ENCODE peak calls at places on chromosomes 4 and X, in five cellular contexts. Y is PC-3; L is heart right ventricle; I is kidney; J is CD8-positive, alpha-beta memory T cell. G is an unnamed sample. For H3K4me1, the result is how much of the 10 kb centered on the place peaks cover.

GRCh38 chr4:1206299-1207156 is 34.1 kb upstream of the SPON2 start:
- DNase-seq in Y (no peak), L (no peak), I (no peak), J (no peak), G (no peak)

GRCh38 chr4:180521181-180521580 is 1722.0 kb upstream of the TENM3 start:
- DNase-seq in Y (peak), L (no peak), I (no peak), J (no peak), G (no peak)

GRCh38 chr4:185209031-185209851 is at the start of gene SNX25:
- DNase-seq in Y (peak), L (peak), I (peak), J (peak), G (peak)

GRCh38 chr4:88138561-88138960 is 19.9 kb downstream of the ABCG2 start:
- DNase-seq in Y (peak), L (no peak), I (no peak), J (no peak), G (no peak)

GRCh38 chrX:151974336-151975227 is at the start of gene GABRE:
- DNase-seq in Y (no peak), L (peak), I (peak), J (no peak), G (peak)

GRCh38 chr4:119510750-119511149 is 117.9 kb downstream of the PDE5A start:
- DNase-seq in Y (no peak), L (no peak), I (no peak), J (no peak), G (no peak)

GRCh38 chr4:6333301-6334202 is 63.9 kb downstream of the WFS1 start:
- DNase-seq in Y (peak), L (no peak), I (no peak), J (no peak), G (no peak)

GRCh38 chr4:1900624-1901023 is 29.4 kb downstream of the NSD2 start:
- DNase-seq in Y (no peak), L (no peak), I (no peak), J (no peak), G (no peak)

GRCh38 chrX:114889454-114889853 is 128.0 kb downstream of the IL13RA2 start:
- DNase-seq in Y (no peak), L (no peak), I (no peak), J (no peak), G (no peak)

GRCh38 chr4:146381263-146381872 is 140.4 kb downstream of the SLC10A7 start:
- DNase-seq in Y (no peak), L (no peak), I (no peak), J (no peak), G (no peak)

GRCh38 chrX:8504451-8504850 is 39.8 kb downstream of the VCX3B start:
- DNase-seq in Y (peak), L (no peak), I (no peak), J (no peak), G (no peak)

GRCh38 chr4:109588176-109588575 is 28.1 kb downstream of the MCUB start:
- DNase-seq in Y (no peak), L (no peak), I (no peak), J (no peak), G (no peak)

GRCh38 chrX:125202486-125203378 is 116.9 kb upstream of the TEX13C start:
- DNase-seq in Y (no peak), L (no peak), I (no peak), J (no peak), G (peak)

GRCh38 chrX:2425281-2426071 is 75.3 kb downstream of the DHRSX start:
- DNase-seq in Y (no peak), L (no peak), I (no peak), J (no peak), G (no peak)

GRCh38 chr4:39353478-39354177 is 12.5 kb downstream of the RFC1 start:
- DNase-seq in Y (no peak), L (no peak), I (no peak), J (no peak), G (no peak)

GRCh38 chrX:13893826-13894225 is 76.9 kb upstream of the GPM6B start:
- DNase-seq in Y (no peak), L (peak), I (no peak), J (no peak), G (peak)

GRCh38 chr4:148376151-148376550 is 66.1 kb downstream of the NR3C2 start:
- DNase-seq in Y (peak), L (peak), I (no peak), J (no peak), G (no peak)

GRCh38 chr4:37068580-37068979 is 176.0 kb upstream of the NWD2 start:
- DNase-seq in Y (no peak), L (no peak), I (no peak), J (no peak), G (no peak)

GRCh38 chr4:143391895-143392294 is 55.2 kb downstream of the GAB1 start:
- DNase-seq in Y (no peak), L (no peak), I (no peak), J (no peak), G (no peak)

GRCh38 chr4:126697748-126698147 is 935.0 kb upstream of the INTU start:
- DNase-seq in Y (peak), L (no peak), I (no peak), J (no peak), G (no peak)

GRCh38 chrX:123803331-123803983 is 56.4 kb upstream of the XIAP start:
- DNase-seq in Y (peak), L (peak), I (no peak), J (no peak), G (no peak)

GRCh38 chr4:111283066-111283677 is 660.3 kb upstream of the PITX2 start:
- DNase-seq in Y (peak), L (peak), I (no peak), J (peak), G (peak)

GRCh38 chr4:663438-664428 is 10.3 kb downstream of the ATP5ME start:
- DNase-seq in Y (no peak), L (no peak), I (peak), J (peak), G (peak)

GRCh38 chr4:41437264-41437566 is 100.7 kb upstream of the LIMCH1 start:
- DNase-seq in Y (no peak), L (no peak), I (no peak), J (no peak), G (no peak)

GRCh38 chr4:111136438-111136837 is 513.6 kb upstream of the PITX2 start:
- DNase-seq in Y (peak), L (no peak), I (no peak), J (no peak), G (no peak)

GRCh38 chrX:140091276-140091886 is 126.1 kb upstream of the CXorf66 start:
- DNase-seq in Y (no peak), L (no peak), I (peak), J (no peak), G (peak)

GRCh38 chr4:24559889-24560288 is 24.5 kb downstream of the DHX15 start:
- DNase-seq in Y (no peak), L (no peak), I (no peak), J (no peak), G (no peak)

GRCh38 chr4:31088600-31089230 is 368.5 kb downstream of the PCDH7 start:
- DNase-seq in Y (peak), L (peak), I (no peak), J (no peak), G (no peak)

DNA sequence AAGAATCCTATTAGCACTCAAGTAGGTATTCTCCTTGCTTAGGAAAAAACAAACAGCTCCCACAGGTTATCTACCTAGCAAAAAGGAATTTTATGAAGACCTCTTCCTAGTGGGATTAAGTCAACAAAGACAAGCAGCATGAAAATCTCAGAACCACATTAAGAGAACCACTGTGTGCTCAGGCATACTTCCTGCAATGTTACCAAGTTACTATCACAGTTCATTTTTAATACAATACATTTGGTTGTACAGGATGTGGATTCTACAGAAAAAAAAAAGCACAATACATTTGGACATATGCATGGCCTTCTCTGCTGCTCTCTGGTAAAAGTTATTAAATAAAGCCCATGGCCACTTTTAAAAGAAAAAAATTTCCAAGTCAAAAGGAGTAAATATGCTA is 193.7 kb downstream of the PPP3CA start:
- DNase-seq in Y (no peak), L (no peak), I (no peak), J (no peak), G (no peak)
- H3K4me1 ChIP-seq in Y (under half), L (under half), I (under half), J (under half), G (under half)

GRCh38 chr4:3366893-3367775 is 74.3 kb downstream of the RGS12 start:
- DNase-seq in Y (no peak), L (no peak), I (no peak), J (no peak), G (no peak)
- H3K4me1 ChIP-seq in Y (under half), L (under half), I (under half), J (under half), G (under half)

GRCh38 chr4:186689476-186689875 is 34.2 kb downstream of the FAT1 start:
- DNase-seq in Y (no peak), L (no peak), I (no peak), J (no peak), G (no peak)

GRCh38 chr4:186685744-186686143 is 37.9 kb downstream of the FAT1 start:
- DNase-seq in Y (peak), L (no peak), I (no peak), J (no peak), G (no peak)

GRCh38 chr4:186687263-186687662 is 36.4 kb downstream of the FAT1 start:
- DNase-seq in Y (peak), L (no peak), I (no peak), J (no peak), G (no peak)

GRCh38 chr4:186691396-186691795 is 32.3 kb downstream of the FAT1 start:
- DNase-seq in Y (no peak), L (no peak), I (no peak), J (no peak), G (no peak)

GRCh38 chr4:186688150-186688943 is 35.3 kb downstream of the FAT1 start:
- DNase-seq in Y (no peak), L (no peak), I (no peak), J (no peak), G (no peak)
- H3K4me1 ChIP-seq in Y (half or more), L (under half), I (under half), J (under half), G (half or more)

GRCh38 chr4:108166038-108166437 is 2.7 kb downstream of the LEF1 start:
- DNase-seq in Y (no peak), L (no peak), I (no peak), J (no peak), G (no peak)

GRCh38 chr4:108169639-108170038 is 907 bp upstream of the LEF1 start:
- DNase-seq in Y (no peak), L (no peak), I (no peak), J (no peak), G (no peak)

GRCh38 chr4:108166441-108167315 is 2.1 kb downstream of the LEF1 start:
- DNase-seq in Y (peak), L (no peak), I (peak), J (no peak), G (no peak)

GRCh38 chr4:108168672-108169562 is at the start of gene LEF1:
- DNase-seq in Y (peak), L (no peak), I (peak), J (no peak), G (no peak)

GRCh38 chr4:108168213-108168671 is 490 bp downstream of the LEF1 start:
- DNase-seq in Y (no peak), L (no peak), I (no peak), J (no peak), G (no peak)
- H3K4me1 ChIP-seq in Y (under half), L (under half), I (under half), J (under half), G (under half)

GRCh38 chrX:73830489-73831414 is 267.8 kb downstream of the CHIC1 start:
- DNase-seq in Y (no peak), L (no peak), I (no peak), J (no peak), G (no peak)

GRCh38 chrX:73828080-73828720 is 265.2 kb downstream of the CHIC1 start:
- DNase-seq in Y (peak), L (no peak), I (no peak), J (no peak), G (no peak)

GRCh38 chrX:73832319-73832718 is 269.3 kb downstream of the CHIC1 start:
- DNase-seq in Y (no peak), L (no peak), I (no peak), J (no peak), G (no peak)

GRCh38 chrX:73829890-73830466 is 267.0 kb downstream of the CHIC1 start:
- DNase-seq in Y (no peak), L (no peak), I (no peak), J (no peak), G (no peak)

GRCh38 chrX:73831500-73831899 is 268.5 kb downstream of the CHIC1 start:
- DNase-seq in Y (no peak), L (no peak), I (no peak), J (no peak), G (no peak)
- H3K4me1 ChIP-seq in Y (under half), L (under half), I (under half), J (under half), G (under half)

GRCh38 chr4:168885416-168885815 is 124.6 kb downstream of the CBR4 start:
- DNase-seq in Y (no peak), L (no peak), I (no peak), J (no peak), G (no peak)
- H3K4me1 ChIP-seq in Y (under half), L (half or more), I (under half), J (under half), G (half or more)

GRCh38 chr4:158157412-158157811 is 15.4 kb downstream of the GASK1B start:
- DNase-seq in Y (no peak), L (no peak), I (no peak), J (no peak), G (no peak)
- H3K4me1 ChIP-seq in Y (under half), L (half or more), I (under half), J (under half), G (half or more)

GRCh38 chrX:38220024-38220935 is at the start of gene SRPX:
- DNase-seq in Y (peak), L (peak), I (peak), J (no peak), G (peak)

GRCh38 chrX:38212246-38212645 is 8.4 kb downstream of the SRPX start:
- DNase-seq in Y (no peak), L (no peak), I (no peak), J (no peak), G (no peak)

GRCh38 chrX:38215141-38215540 is 5.5 kb downstream of the SRPX start:
- DNase-seq in Y (peak), L (no peak), I (no peak), J (no peak), G (no peak)

GRCh38 chrX:38216642-38217041 is 4.0 kb downstream of the SRPX start:
- DNase-seq in Y (no peak), L (no peak), I (no peak), J (no peak), G (no peak)

DNA sequence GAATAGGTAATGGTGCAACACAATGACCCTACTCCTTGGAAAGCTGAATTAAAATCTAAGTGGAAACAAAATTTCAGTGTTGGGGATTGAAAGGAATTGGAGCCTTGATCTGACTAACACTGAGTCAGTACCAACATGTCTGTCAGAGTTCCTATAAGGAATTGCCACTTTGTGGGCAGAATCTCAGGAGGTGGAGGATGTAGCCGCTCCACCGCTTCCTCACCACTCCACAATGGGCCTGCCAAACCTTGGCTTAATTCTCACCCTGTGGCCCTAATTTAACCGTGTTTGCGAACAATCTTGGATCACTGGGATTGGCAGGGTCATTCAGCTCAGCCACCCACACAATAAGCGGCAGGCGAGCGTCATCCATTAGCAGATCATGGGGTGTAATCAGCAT is 6.1 kb downstream of the SRPX start:
- DNase-seq in Y (peak), L (no peak), I (no peak), J (no peak), G (no peak)
- H3K4me1 ChIP-seq in Y (under half), L (under half), I (under half), J (under half), G (under half)

DNA sequence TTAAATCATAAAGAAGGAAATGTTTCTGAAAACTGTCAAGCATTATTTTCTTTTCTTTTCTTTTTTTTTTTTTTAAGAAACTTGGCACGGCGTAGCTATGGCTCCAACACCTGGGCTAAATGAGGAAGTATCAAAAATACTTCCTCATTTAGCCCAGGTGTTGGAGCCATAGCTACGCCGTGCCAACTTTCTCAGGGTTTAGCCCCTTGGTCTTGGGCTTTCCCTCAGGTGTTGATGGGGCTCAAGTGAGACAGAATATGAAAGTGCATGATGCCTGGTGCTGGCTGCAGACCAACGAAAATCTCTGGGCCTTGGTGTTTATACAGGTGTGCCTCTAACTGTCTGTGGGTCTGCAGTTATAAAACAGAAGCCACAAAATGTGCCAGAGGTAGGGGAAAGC is 132.7 kb downstream of the ARHGAP24 start:
- DNase-seq in Y (no peak), L (no peak), I (no peak), J (no peak), G (no peak)
- H3K4me1 ChIP-seq in Y (under half), L (under half), I (under half), J (under half), G (under half)

GRCh38 chr4:76736434-76736833 is 161.5 kb downstream of the SOWAHB start:
- DNase-seq in Y (no peak), L (no peak), I (no peak), J (no peak), G (no peak)
- H3K4me1 ChIP-seq in Y (under half), L (under half), I (under half), J (under half), G (under half)

G was measured in left ventricle myocardium inferior.